ENCODE peak calls at places on chromosomes 7 and 10, in six cellular contexts. N is activated T-cell treated with anti-CD3 and anti-CD28 coated beads for 1 hour, M is NCI-H1105, V is NCI-H1417 treated with DMSO at 0.1 percent for 48 hours, R is pulmonary artery endothelial cell, K is GM03348. P is an unnamed sample.

GRCh38 chr10:46555366-46555712 is 1.1 kb downstream of the GPRIN2 start:
- DNase-seq in N (no peak), K (no peak), R (no peak), V (no peak), M (no peak), P (peak)

GRCh38 chr7:107917770-107918651 is 27.0 kb downstream of the DLD start:
- DNase-seq in R (no peak), K (no peak), N (no peak), V (no peak), M (no peak), P (no peak)

GRCh38 chr10:50992972-50993766 is 81.1 kb upstream of the PRKG1 start:
- DNase-seq in R (no peak), V (no peak), M (no peak), K (peak), N (no peak), P (no peak)

GRCh38 chr10:73601486-73601921 is 10.4 kb upstream of the USP54 start:
- DNase-seq in N (no peak), R (no peak), K (no peak), V (no peak), M (no peak), P (no peak)

GRCh38 chr7:41183741-41184140 is 519.1 kb downstream of the INHBA start:
- DNase-seq in V (no peak), R (no peak), N (no peak), M (no peak), K (no peak), P (no peak)

GRCh38 chr10:114372179-114372578 is 32.1 kb downstream of the AFAP1L2 start:
- DNase-seq in V (no peak), M (no peak), N (no peak), R (peak), K (no peak), P (no peak)

GRCh38 chr7:129707910-129708490 is 96.5 kb downstream of the NRF1 start:
- DNase-seq in R (no peak), V (no peak), N (no peak), K (no peak), M (no peak), P (peak)

GRCh38 chr7:115230882-115231508 is 309.1 kb downstream of the MDFIC start:
- DNase-seq in K (peak), V (no peak), R (peak), M (peak), N (no peak), P (peak)

GRCh38 chr7:16265184-16265804 is 156.0 kb downstream of the CRPPA start:
- DNase-seq in K (no peak), R (no peak), M (no peak), V (no peak), N (no peak), P (no peak)

GRCh38 chr10:63664341-63664885 is 143.2 kb downstream of the REEP3 start:
- DNase-seq in K (no peak), V (no peak), N (no peak), M (peak), R (no peak), P (no peak)

P was measured in DND-41.